ENCODE peak calls at places on chromosomes 13 and 19, in five cellular contexts. B is BJ, T is mesenchymal stem cell, G is HCT116, J is right lobe of liver. S is an unnamed sample.

GRCh38 chr13:26785845-26786630 is 25.5 kb upstream of the GPR12 start:
- DNase-seq in B (no peak), T (no peak), G (no peak), J (peak; percentile 25), S (peak; percentile 57)

GRCh38 chr13:47168086-47168485 is 271.2 kb upstream of the HTR2A start:
- DNase-seq in B (no peak), T (peak; percentile 61), G (no peak), J (no peak), S (no peak)

GRCh38 chr19:44401108-44401786 is at the start of gene ZNF285:
- DNase-seq in B (peak; percentile 87), T (peak; percentile 96), G (no peak), J (peak; percentile 88), S (no peak)

GRCh38 chr19:41356984-41357739 is 3.4 kb upstream of the TGFB1 start:
- DNase-seq in B (no peak), T (no peak), G (no peak), J (no peak), S (no peak)

GRCh38 chr19:10104665-10105221 is 1.4 kb upstream of the PPAN start:
- DNase-seq in B (no peak), T (no peak), G (no peak), J (no peak), S (peak; percentile 99)

GRCh38 chr13:44842158-44842557 is 147.1 kb downstream of the NUFIP1 start:
- DNase-seq in B (peak; percentile 49), T (peak; percentile 79), G (no peak), J (no peak), S (no peak)

GRCh38 chr19:20079487-20079886 is 1.7 kb downstream of the ZNF90 start:
- DNase-seq in B (no peak), T (peak; percentile 2), G (no peak), J (no peak), S (no peak)

GRCh38 chr19:45424191-45425058 is 708 bp upstream of the ERCC1 start:
- DNase-seq in B (peak; percentile 84), T (peak; percentile 99), G (peak; percentile 91), J (peak; percentile 84), S (no peak)

GRCh38 chr13:51945149-51945548 is 66.1 kb downstream of the ATP7B start:
- DNase-seq in B (no peak), T (no peak), G (no peak), J (no peak), S (no peak)

GRCh38 chr13:93039131-93039530 is 187.5 kb upstream of the GPC6 start:
- DNase-seq in B (no peak), T (peak; percentile 9), G (no peak), J (no peak), S (no peak)

GRCh38 chr13:38844581-38844980 is 146.1 kb downstream of the STOML3 start:
- DNase-seq in B (no peak), T (no peak), G (no peak), J (no peak), S (no peak)

GRCh38 chr19:18932216-18932841 is 8.7 kb downstream of the HOMER3 start:
- DNase-seq in B (no peak), T (peak; percentile 40), G (peak; percentile 58), J (peak; percentile 83), S (peak; percentile 20)

GRCh38 chr19:3138268-3138667 is 2.4 kb downstream of the GNA15 start:
- DNase-seq in B (no peak), T (no peak), G (no peak), J (no peak), S (no peak)
- H3K4me3 ChIP-seq in B (no peak overlapping the region), T (no peak overlapping the region), G (no peak overlapping the region), J (no peak overlapping the region), S (no peak overlapping the region)

GRCh38 chr19:39126312-39126561 is 651 bp downstream of the PAK4 start:
- DNase-seq in B (no peak), T (no peak), G (no peak), J (no peak), S (no peak)

GRCh38 chr19:39125199-39125553 is 410 bp upstream of the PAK4 start:
- DNase-seq in B (no peak), T (no peak), G (no peak), J (no peak), S (no peak)

GRCh38 chr19:39125554-39126311 is at the start of gene PAK4:
- DNase-seq in B (peak; percentile 83), T (peak; percentile 97), G (peak; percentile 96), J (peak; percentile 98), S (peak; percentile 95)

GRCh38 chr19:39124136-39124764 is 1.3 kb upstream of the PAK4 start:
- DNase-seq in B (no peak), T (no peak), G (no peak), J (no peak), S (no peak)

DNA sequence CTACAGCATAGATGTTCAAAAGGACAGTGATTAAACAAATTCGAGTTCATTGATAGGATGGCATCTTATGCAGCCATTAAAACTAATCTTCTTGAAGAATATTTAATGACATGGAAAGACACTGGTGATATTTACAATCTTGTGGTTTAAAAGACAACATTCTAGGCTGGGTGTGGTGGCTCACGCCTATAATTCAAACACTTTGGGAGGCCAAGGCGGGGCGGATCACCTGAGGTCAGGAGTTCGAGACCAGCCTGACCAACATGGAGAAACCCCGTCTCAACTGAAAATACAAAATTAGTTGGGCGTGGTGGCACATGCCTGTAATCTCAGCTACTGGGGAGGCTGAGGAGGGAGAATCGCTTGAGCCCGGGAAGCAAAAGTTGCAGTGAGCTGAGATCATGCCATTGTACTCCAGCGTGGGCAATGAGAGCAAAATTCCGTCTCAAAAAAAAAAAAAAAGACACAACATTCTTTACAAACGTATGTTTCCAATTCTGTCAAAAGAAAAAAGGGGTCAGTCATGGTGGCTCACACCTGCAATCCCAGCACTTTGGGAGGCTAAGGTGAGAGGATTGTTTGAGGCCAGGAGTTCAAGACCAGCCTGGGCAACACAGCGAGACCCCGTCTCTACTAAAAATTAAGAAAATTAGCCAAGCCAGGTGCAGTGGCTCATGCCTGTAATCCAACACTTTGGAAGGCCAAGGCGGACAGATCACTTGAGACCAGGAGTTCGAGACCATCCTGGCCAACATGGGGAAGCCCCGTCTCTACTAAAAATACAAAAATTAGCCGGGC is 2.5 kb upstream of the PAK4 start:
- DNase-seq in B (no peak), T (no peak), G (no peak), J (no peak), S (no peak)
- H3K4me3 ChIP-seq in B (no peak overlapping the region), T (no peak overlapping the region), G (no peak overlapping the region), J (no peak overlapping the region), S (no peak overlapping the region)

DNA sequence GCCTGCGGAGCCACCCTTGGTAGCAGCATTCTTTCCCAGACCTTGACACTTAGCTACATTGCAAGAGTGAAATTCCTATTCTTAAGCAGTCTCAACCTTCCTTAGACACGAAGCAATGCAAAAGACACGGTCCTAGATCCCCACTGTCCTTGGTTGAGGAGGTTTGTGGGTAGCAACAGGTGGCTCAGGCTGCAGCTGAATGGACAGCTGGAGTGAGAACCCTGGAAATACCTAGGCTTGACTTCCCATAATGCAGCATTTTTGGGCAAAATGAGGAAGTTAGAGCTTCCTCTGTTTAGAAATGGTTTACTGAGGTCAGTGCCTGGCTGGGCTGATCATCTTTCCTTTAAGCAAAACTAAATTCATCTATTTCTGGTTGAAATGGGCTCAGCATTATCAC is 296.6 kb downstream of the RFC3 start:
- DNase-seq in B (no peak), T (no peak), G (no peak), J (no peak), S (no peak)
- H3K4me3 ChIP-seq in B (no peak overlapping the region), T (no peak overlapping the region), G (no peak overlapping the region), J (no peak overlapping the region), S (no peak overlapping the region)

DNA sequence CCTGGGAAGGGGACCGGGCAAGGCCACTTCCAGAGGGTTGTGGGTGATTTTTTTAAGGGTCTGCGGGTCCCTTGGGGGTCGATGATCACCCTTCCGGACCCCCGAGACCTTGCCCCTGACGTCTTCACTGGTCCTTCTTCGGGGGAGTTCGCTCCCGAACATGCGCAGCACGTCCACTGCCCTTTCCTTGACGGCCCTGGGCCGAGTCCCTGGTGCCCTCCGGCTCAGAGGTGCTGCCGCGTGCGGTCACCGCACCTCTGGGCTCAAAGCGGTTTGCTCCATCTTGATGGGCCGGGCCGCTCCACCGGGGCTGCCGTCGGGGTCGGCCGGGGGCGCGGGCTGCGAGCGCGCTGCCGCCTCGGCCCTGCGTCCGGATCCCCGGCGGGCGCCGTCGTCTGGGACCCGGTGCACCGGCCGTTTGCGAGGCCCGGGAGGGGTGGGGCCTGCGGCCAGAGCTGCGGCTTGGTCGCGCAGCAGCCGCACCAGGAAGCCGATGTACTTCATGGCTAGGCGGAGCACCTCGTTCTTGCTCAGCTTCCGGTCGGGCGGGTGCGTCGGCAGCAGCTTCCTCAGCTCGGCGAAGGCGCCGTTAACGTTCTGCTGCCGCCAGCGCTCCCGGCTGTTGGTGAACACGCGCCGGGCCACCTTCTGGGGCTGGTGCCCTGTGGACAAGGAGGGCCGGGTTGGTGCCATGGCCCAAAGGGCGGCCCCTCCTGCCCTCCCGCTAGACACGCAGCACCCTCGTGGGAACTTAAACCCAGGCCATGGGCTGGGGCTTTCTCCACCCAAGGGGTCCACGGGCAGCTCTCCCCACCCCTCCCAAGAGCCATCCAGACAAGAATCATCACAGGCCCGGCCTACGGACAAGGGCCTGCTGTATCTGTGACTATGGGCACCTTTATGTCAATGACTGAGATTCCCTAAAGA is 3.3 kb downstream of the LYL1 start:
- DNase-seq in B (no peak), T (no peak), G (no peak), J (peak; percentile 83), S (peak; percentile 79)
- H3K4me3 ChIP-seq in B (no peak overlapping the region), T (no peak overlapping the region), G (no peak overlapping the region), J (peak overlapping the region; percentile 2), S (peak overlapping the region; percentile 58)

DNA sequence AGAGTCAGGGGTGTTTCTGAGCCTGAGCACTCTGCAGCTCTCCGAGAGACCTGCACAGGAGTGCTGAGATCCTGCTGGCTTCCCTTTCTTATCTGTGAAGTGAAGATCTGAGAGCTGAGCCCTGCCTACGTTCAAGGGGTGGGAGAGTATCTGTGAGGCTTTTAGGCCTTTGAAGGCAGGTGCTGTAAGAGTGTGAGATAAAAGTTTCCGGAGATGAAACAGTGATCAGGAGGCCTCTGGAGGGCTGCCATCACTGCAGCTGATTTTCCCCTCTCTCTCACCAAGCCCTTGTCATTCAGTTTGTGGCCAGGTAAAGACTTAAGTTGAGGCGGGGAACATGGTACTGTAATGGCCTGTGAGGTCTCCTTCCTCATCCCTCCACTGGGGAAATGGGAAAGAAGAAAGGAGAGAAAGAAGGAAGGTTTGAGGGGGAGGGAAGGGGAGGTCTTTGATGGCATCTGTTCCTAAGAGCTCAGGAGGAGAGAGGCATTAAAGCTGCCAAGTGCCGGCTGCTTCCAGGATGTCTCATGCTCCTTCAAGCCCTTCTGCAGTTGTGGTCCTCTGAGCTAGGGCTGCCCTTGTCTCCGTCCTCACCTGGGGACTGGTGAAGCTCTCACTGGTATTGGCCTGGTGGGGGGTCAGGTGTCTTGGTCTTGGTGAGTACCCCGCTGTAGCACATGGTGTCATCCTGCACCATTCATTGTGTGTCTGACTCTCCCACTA is 83.3 kb downstream of the AKAP11 start:
- DNase-seq in B (no peak), T (no peak), G (no peak), J (no peak), S (peak; percentile 99)
- H3K4me3 ChIP-seq in B (no peak overlapping the region), T (no peak overlapping the region), G (no peak overlapping the region), J (no peak overlapping the region), S (peak overlapping the region; percentile 44)